ENCODE peak calls at places on chromosomes 11 and 22, in six cellular contexts. R is DND-41; D is neuronal stem cell; Z is CD8-positive, alpha-beta T cell; H is adrenal gland; T is IMR-90. L is an unnamed sample. For H3K4me1, the result is how much of the 10 kb centered on the place peaks cover.

GRCh38 chr11:119673389-119674336 is 55.3 kb downstream of the NECTIN1 start:
- DNase-seq in R (peak), D (no peak), Z (no peak), H (peak), T (no peak), L (no peak)

GRCh38 chr11:12007769-12008737 is at the start of gene DKK3:
- DNase-seq in R (no peak), D (peak), Z (peak), H (no peak), T (peak), L (no peak)

GRCh38 chr22:47209547-47210023 is 447.1 kb downstream of the TBC1D22A start:
- DNase-seq in R (no peak), D (no peak), Z (no peak), H (no peak), T (no peak), L (no peak)

GRCh38 chr11:16603890-16604783 is 134.3 kb upstream of the C11orf58 start:
- DNase-seq in R (no peak), D (peak), Z (no peak), H (peak), T (peak), L (peak)

GRCh38 chr11:86606849-86607481 is 65.5 kb downstream of the ME3 start:
- DNase-seq in R (no peak), D (no peak), Z (no peak), H (no peak), T (peak), L (no peak)

GRCh38 chr22:31872209-31872608 is 72.1 kb upstream of the YWHAH start:
- DNase-seq in R (no peak), D (no peak), Z (no peak), H (no peak), T (no peak), L (no peak)

GRCh38 chr11:118924591-118925585 is 838 bp downstream of the BCL9L start:
- DNase-seq in R (peak), D (no peak), Z (peak), H (peak), T (peak), L (peak)

GRCh38 chr11:14075118-14075601 is 112.6 kb downstream of the SPON1 start:
- DNase-seq in R (no peak), D (no peak), Z (peak), H (no peak), T (no peak), L (no peak)

GRCh38 chr22:49776891-49777290 is 50.8 kb downstream of the BRD1 start:
- DNase-seq in R (no peak), D (no peak), Z (peak), H (no peak), T (no peak), L (peak)

GRCh38 chr11:74138572-74138971 is 32.2 kb downstream of the C2CD3 start:
- DNase-seq in R (no peak), D (peak), Z (no peak), H (peak), T (peak), L (no peak)

GRCh38 chr22:33806191-33806590 is 114.1 kb downstream of the LARGE1 start:
- DNase-seq in R (no peak), D (no peak), Z (no peak), H (no peak), T (peak), L (no peak)

DNA sequence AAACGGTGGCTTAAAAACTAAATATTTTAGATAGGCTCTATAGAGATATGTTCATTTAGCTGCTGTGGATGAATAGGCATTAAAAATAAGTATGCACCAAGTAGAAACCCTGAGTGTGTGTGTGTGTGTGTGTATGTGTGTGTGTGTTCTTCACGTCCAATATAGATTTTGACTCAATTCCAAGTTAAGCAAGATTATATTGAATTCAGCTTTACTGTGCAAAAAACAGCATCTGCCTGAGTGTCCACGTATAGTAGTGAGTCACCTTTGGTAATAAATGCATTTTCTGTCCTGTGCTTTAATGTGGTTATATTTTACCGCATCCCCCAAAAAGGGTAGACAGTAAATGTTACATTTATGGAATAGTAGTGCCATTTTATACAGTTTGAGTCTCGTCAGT is 71.2 kb downstream of the PDHX start:
- DNase-seq in R (no peak), D (no peak), Z (no peak), H (no peak), T (peak), L (no peak)
- H3K4me1 ChIP-seq in R (under half), D (under half), Z (under half), H (under half), T (under half), L (under half)

GRCh38 chr11:61684870-61685610 is 4.8 kb downstream of the DAGLA start:
- DNase-seq in R (no peak), D (no peak), Z (no peak), H (no peak), T (peak), L (no peak)
- H3K4me3 ChIP-seq in R (no peak), D (no peak), Z (no peak), H (no peak), T (no peak), L (no peak)

DNA sequence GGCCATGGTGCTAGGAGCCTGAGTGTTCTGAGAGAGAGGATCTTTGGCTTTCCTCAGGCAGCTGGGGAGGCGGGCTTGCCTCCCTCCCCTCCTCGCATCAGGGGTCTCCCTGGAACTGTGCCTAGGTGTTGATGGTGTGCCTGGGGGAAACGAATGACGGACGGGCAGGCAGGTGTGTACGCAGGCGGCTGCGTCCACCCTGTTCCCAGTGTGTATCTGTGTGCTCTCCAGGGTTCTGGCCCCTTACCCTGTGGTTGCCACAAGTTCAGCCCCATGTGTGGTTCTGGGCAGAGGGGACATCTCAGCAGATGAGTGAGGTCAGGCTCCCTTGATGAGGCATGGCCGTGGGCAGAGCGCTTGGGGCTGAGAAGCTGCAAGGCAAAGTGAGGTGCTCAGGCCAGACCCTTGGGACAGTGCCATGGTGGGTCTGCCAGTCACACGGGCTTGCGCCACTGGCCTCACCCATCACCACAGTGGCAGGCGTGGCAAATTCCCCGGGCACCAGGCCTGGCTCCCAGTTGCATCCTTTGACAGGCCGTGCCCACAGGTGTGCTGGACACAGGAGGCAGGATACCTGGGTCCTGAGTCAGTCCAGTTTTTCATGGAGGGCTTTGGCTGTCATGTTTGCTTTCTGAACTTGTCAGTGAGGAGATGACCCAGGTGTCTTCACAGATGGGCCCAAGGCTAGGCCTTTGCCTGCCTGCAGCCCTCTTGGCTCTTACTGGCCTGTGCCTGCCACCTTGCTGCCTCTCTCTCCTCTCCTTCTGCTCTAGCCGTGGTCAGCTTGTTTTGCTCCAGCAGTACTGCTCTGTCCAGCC is 27.3 kb downstream of the GNAZ start:
- DNase-seq in R (no peak), D (no peak), Z (no peak), H (no peak), T (no peak), L (no peak)
- H3K27ac ChIP-seq in R (no peak), D (no peak), Z (no peak), H (peak), T (no peak), L (no peak)

DNA sequence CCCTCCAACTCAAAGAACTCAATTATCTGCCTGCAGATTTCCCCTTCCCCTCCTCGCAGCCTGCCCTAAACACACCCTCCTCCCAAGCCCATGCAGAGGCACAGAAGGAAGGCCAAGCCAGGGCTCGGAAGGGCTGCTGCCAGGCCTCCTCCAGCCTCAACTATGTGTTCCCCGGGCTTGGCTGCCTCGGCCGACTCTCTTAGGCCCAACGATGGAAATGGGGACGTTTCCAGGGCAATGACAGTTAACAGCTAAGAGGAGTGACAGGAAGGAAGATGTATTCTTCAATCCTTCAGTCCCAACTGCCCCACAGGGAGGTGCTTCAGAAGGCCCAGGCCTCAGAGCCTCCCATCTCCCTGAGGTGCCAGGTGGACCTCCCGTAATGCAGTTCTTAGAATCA is 104.0 kb upstream of the AKIP1 start:
- DNase-seq in R (no peak), D (no peak), Z (no peak), H (no peak), T (no peak), L (peak)
- H3K4me1 ChIP-seq in R (under half), D (under half), Z (under half), H (half or more), T (under half), L (under half)

DNA sequence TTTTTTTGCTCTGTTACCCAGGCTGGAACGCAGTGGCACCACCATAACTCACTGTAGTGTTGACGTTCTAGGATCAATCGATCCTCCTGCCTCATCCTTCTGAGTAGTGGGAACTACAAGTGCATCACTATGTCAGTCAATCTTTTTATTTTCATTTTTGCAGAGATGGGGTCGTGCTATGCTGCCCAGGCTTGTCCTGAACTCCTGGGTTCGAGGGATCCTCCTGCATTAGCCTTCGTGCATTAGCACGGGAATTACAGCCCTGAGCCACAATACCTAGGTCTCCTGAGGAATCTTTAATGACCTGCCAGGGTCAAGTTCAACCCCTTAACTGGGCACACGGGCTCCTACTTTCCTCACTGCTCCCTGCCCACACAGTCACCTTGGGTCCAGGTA is 4.4 kb downstream of the APOL3 start:
- DNase-seq in R (no peak), D (no peak), Z (no peak), H (no peak), T (no peak), L (no peak)
- H3K4me3 ChIP-seq in R (peak), D (no peak), Z (peak), H (peak), T (no peak), L (peak)

DNA sequence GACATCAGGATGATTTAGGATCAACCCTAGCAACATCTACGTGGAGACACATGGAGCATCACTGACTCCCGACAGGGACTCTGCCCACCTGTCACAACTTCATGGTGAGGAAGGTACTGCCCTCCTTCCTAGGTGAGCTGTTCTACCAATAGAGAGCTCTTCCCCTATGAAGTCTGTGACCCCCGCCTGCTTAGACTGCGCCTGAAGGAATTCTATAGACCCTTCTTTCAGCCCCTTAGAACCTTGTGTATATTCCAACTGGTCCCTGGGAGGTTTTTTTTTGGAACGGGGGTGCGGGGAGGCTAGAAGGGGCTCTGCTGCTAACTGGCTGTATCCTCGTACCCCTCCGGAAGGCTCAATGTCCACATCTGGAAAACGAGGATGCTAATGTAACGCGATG is 566 bp downstream of the INTS4 start:
- DNase-seq in R (no peak), D (no peak), Z (no peak), H (no peak), T (no peak), L (no peak)
- H3K27ac ChIP-seq in R (peak), D (no peak), Z (peak), H (peak), T (no peak), L (no peak)

GRCh38 chr11:96228911-96229310 is 114.1 kb downstream of the MAML2 start:
- DNase-seq in R (no peak), D (no peak), Z (no peak), H (no peak), T (peak), L (no peak)

GRCh38 chr11:96228472-96228871 is 114.5 kb downstream of the MAML2 start:
- DNase-seq in R (no peak), D (no peak), Z (no peak), H (peak), T (peak), L (peak)

GRCh38 chr11:96229354-96229973 is 113.5 kb downstream of the MAML2 start:
- DNase-seq in R (no peak), D (no peak), Z (no peak), H (no peak), T (no peak), L (no peak)

GRCh38 chr11:96227244-96227643 is 115.8 kb downstream of the MAML2 start:
- DNase-seq in R (no peak), D (no peak), Z (no peak), H (no peak), T (no peak), L (no peak)

GRCh38 chr11:96230686-96231085 is 112.3 kb downstream of the MAML2 start:
- DNase-seq in R (no peak), D (no peak), Z (no peak), H (no peak), T (no peak), L (no peak)
- H3K4me1 ChIP-seq in R (under half), D (under half), Z (under half), H (under half), T (under half), L (under half)

L was measured in right cardiac atrium.